ENCODE peak calls at places on chromosomes 16 and 17, in five cellular contexts. O is tibial nerve, I is epithelial cell of esophagus, G is AG09309, D is stomach. Y is an unnamed sample.

GRCh38 chr17:60952747-60953146 is 275.1 kb downstream of the BCAS3 start:
- DNase-seq in O (no peak), I (no peak), G (no peak), D (no peak), Y (no peak)

GRCh38 chr17:68843522-68843921 is 111.7 kb downstream of the ABCA8 start:
- DNase-seq in O (no peak), I (no peak), G (no peak), D (no peak), Y (no peak)

GRCh38 chr17:6677158-6677831 is 25.7 kb downstream of the C17orf100 start:
- DNase-seq in O (no peak), I (peak), G (peak), D (peak), Y (no peak)

GRCh38 chr16:2705351-2705750 is 14.7 kb downstream of the PRSS27 start:
- DNase-seq in O (no peak), I (no peak), G (no peak), D (no peak), Y (no peak)

GRCh38 chr16:75203106-75203505 is 3.9 kb downstream of the CTRB2 start:
- DNase-seq in O (no peak), I (no peak), G (no peak), D (no peak), Y (no peak)

GRCh38 chr17:78359936-78360370 is at the start of gene SOCS3:
- DNase-seq in O (peak), I (peak), G (no peak), D (peak), Y (peak)

GRCh38 chr17:40025991-40026815 is 11.0 kb downstream of the CSF3 start:
- DNase-seq in O (no peak), I (peak), G (no peak), D (no peak), Y (no peak)

GRCh38 chr16:74601131-74601871 is 5.6 kb downstream of the GLG1 start:
- DNase-seq in O (no peak), I (peak), G (no peak), D (no peak), Y (peak)

GRCh38 chr17:34163123-34163522 is 92.0 kb upstream of the CCL2 start:
- DNase-seq in O (no peak), I (no peak), G (no peak), D (no peak), Y (no peak)

GRCh38 chr17:17387461-17388362 is 84.5 kb downstream of the NT5M start:
- DNase-seq in O (no peak), I (peak), G (no peak), D (peak), Y (no peak)

GRCh38 chr16:88197481-88198456 is 185.0 kb upstream of the ZNF469 start:
- DNase-seq in O (no peak), I (no peak), G (no peak), D (no peak), Y (no peak)

GRCh38 chr17:50344712-50345380 is 1.1 kb upstream of the XYLT2 start:
- DNase-seq in O (no peak), I (no peak), G (no peak), D (peak), Y (no peak)

GRCh38 chr16:51383909-51384308 is 232.8 kb upstream of the SALL1 start:
- DNase-seq in O (no peak), I (peak), G (no peak), D (no peak), Y (no peak)

GRCh38 chr17:78538033-78538776 is 39.0 kb downstream of the DNAH17 start:
- DNase-seq in O (no peak), I (peak), G (no peak), D (no peak), Y (no peak)

GRCh38 chr16:10180771-10181163 is 1.5 kb downstream of the GRIN2A start:
- DNase-seq in O (no peak), I (no peak), G (no peak), D (no peak), Y (no peak)
- TF ChIP-seq CTCF in O (peak), I (no peak), G (peak), D (peak), Y (no peak)

GRCh38 chr16:14486520-14487303 is 143.3 kb downstream of the PARN start:
- DNase-seq in O (peak), I (peak), G (peak), D (peak), Y (no peak)

GRCh38 chr16:14487579-14487978 is 142.5 kb downstream of the PARN start:
- DNase-seq in O (no peak), I (no peak), G (no peak), D (no peak), Y (no peak)

GRCh38 chr16:14491831-14492529 is 138.1 kb downstream of the PARN start:
- DNase-seq in O (no peak), I (no peak), G (no peak), D (no peak), Y (no peak)

GRCh38 chr16:14490281-14490680 is 139.8 kb downstream of the PARN start:
- DNase-seq in O (no peak), I (no peak), G (no peak), D (no peak), Y (no peak)

DNA sequence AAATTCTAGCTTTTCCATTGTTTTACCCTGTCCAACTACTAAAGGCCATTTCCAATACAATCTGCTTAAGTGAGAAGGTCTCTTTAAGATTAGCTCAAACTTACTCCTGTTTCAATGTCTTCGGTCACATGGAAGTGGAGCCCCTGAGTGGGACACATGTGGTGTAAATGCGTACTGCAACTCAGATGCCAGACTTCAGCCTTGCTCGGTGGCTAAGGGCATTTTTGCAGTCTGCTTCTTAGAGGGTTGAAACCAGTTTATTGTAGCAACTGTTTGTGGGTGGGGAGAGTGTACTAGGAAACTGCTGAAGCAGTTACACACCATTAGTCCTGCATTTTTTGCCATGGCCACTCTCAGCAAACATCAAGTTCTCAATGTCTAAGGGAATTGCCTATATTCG is 140.6 kb downstream of the PARN start:
- DNase-seq in O (no peak), I (no peak), G (no peak), D (no peak), Y (no peak)
- TF ChIP-seq CTCF in O (no peak), I (peak), G (peak), D (no peak), Y (no peak)

DNA sequence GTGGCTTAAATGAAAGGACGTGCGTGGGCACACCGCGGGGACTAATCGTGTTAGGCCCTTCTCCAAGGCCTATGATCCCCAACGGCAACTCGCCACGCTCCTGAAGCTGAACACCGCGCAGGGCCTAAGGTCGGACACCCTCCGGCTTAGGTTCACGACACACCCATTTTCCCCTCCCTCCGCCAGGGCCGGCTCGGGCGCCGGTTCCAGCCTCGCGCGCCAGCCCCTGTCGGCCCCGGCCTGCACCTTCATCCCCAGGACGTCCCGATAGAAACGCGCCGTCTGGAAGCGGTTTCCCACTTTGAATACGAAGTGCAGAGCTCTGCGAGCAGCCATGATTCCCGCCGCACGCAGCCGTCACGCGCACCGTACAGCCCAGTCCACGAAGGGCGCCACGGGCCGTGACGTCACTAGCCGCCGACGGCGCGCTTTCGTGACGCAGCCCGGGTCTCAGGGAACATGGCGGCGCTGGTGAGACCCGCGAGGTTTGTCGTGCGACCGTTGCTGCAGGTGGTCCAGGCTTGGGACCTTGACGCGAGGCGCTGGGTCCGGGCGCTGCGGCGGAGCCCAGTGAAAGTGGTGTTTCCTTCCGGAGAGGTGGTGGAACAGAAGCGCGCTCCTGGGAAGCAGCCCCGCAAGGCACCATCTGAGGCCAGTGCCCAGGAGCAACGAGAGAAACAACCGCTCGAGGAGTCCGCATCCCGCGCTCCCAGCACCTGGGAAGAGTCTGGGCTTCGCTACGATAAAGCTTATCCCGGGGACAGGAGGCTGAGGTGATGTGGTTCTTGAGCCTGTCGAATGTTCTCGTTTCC is at the start of the genes GLOD4 and MRM3:
- DNase-seq in O (peak), I (peak), G (peak), D (peak), Y (peak)
- TF ChIP-seq CTCF in O (peak), I (no peak), G (no peak), D (peak), Y (no peak)

GRCh38 chr17:44959821-44960523 is 8.1 kb downstream of the C1QL1 start:
- DNase-seq in O (no peak), I (no peak), G (no peak), D (no peak), Y (no peak)
- TF ChIP-seq CTCF in O (no peak), I (no peak), G (no peak), D (no peak), Y (no peak)

GRCh38 chr16:72532896-72533295 is 360.9 kb upstream of the PMFBP1 start:
- DNase-seq in O (no peak), I (no peak), G (no peak), D (no peak), Y (no peak)

DNA sequence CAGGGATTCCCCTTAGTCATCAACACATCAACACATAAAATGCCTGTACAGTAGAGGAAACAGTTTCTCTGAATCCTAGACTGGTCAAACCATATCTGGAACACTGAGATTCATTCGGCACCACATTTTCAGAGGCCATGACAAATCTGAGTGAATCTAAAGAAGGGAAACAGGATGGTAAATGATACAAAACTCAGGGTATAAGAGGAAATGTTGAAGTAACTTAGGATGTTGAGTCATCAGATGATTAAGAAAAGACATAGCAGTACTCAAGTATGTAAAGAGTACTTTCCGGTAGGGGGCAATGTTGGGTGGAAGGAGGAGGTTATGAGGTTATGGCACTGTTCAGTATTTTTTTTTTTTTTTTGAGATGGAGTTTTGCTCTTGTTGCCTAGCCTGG is 358.5 kb upstream of the PMFBP1 start:
- DNase-seq in O (no peak), I (peak), G (peak), D (no peak), Y (no peak)
- TF ChIP-seq CTCF in O (no peak), I (peak), G (peak), D (no peak), Y (no peak)